ENCODE peak calls at places on chromosomes 5 and 9, in seven cellular contexts. One of them, this sample, is unnamed.

GRCh38 chr9:69502671-69503301 is 169.4 kb downstream of the APBA1 start:
- DNase-seq in transverse colon: no peak
- DNase-seq in adrenal gland: no peak
- DNase-seq in heart left ventricle: no peak
- DNase-seq in esophagus squamous epithelium: no peak
- DNase-seq in A549: no peak
- DNase-seq in IMR-90: peak
- DNase-seq in this sample: no peak

GRCh38 chr5:33425334-33425733 is 15.4 kb upstream of the TARS1 start:
- DNase-seq in esophagus squamous epithelium: no peak
- DNase-seq in adrenal gland: no peak
- DNase-seq in A549: no peak
- DNase-seq in transverse colon: no peak
- DNase-seq in IMR-90: no peak
- DNase-seq in heart left ventricle: no peak
- DNase-seq in this sample: no peak

GRCh38 chr5:6365977-6366590 is 12.3 kb downstream of the MED10 start:
- DNase-seq in adrenal gland: no peak
- DNase-seq in heart left ventricle: no peak
- DNase-seq in A549: no peak
- DNase-seq in esophagus squamous epithelium: no peak
- DNase-seq in transverse colon: no peak
- DNase-seq in IMR-90: no peak
- DNase-seq in this sample: no peak

GRCh38 chr5:151451626-151452520 is 4.5 kb downstream of the SLC36A1 start:
- DNase-seq in esophagus squamous epithelium: no peak
- DNase-seq in heart left ventricle: no peak
- DNase-seq in A549: peak
- DNase-seq in adrenal gland: no peak
- DNase-seq in IMR-90: peak
- DNase-seq in transverse colon: no peak
- DNase-seq in this sample: no peak

GRCh38 chr9:113164536-113165300 is 13.9 kb downstream of the SLC31A2 start:
- DNase-seq in esophagus squamous epithelium: no peak
- DNase-seq in IMR-90: peak
- DNase-seq in A549: no peak
- DNase-seq in adrenal gland: no peak
- DNase-seq in transverse colon: no peak
- DNase-seq in heart left ventricle: peak
- DNase-seq in this sample: no peak

GRCh38 chr5:139105621-139106071 is 92.5 kb downstream of the SIL1 start:
- DNase-seq in IMR-90: no peak
- DNase-seq in esophagus squamous epithelium: no peak
- DNase-seq in heart left ventricle: no peak
- DNase-seq in A549: no peak
- DNase-seq in adrenal gland: no peak
- DNase-seq in transverse colon: no peak
- DNase-seq in this sample: no peak

GRCh38 chr5:57642066-57642465 is 159.5 kb upstream of the ACTBL2 start:
- DNase-seq in A549: no peak
- DNase-seq in adrenal gland: no peak
- DNase-seq in transverse colon: no peak
- DNase-seq in IMR-90: no peak
- DNase-seq in heart left ventricle: no peak
- DNase-seq in esophagus squamous epithelium: no peak
- DNase-seq in this sample: no peak

GRCh38 chr9:114273461-114273881 is 49.4 kb upstream of the ORM1 start:
- DNase-seq in transverse colon: no peak
- DNase-seq in esophagus squamous epithelium: no peak
- DNase-seq in adrenal gland: no peak
- DNase-seq in IMR-90: no peak
- DNase-seq in heart left ventricle: peak
- DNase-seq in A549: no peak
- DNase-seq in this sample: peak

GRCh38 chr5:19734706-19735240 is 253.2 kb downstream of the CDH18 start:
- DNase-seq in adrenal gland: no peak
- DNase-seq in IMR-90: no peak
- DNase-seq in heart left ventricle: no peak
- DNase-seq in transverse colon: no peak
- DNase-seq in A549: no peak
- DNase-seq in esophagus squamous epithelium: no peak
- DNase-seq in this sample: no peak

GRCh38 chr9:101457003-101457402 is 21.4 kb upstream of the ALDOB start:
- DNase-seq in adrenal gland: no peak
- DNase-seq in IMR-90: no peak
- DNase-seq in heart left ventricle: no peak
- DNase-seq in esophagus squamous epithelium: no peak
- DNase-seq in transverse colon: no peak
- DNase-seq in A549: no peak
- DNase-seq in this sample: no peak

GRCh38 chr9:87896891-87897290 is 14.2 kb downstream of the SPATA31E1 start:
- DNase-seq in transverse colon: no peak
- DNase-seq in IMR-90: no peak
- DNase-seq in heart left ventricle: no peak
- DNase-seq in esophagus squamous epithelium: no peak
- DNase-seq in A549: no peak
- DNase-seq in adrenal gland: no peak
- DNase-seq in this sample: no peak

GRCh38 chr5:14726066-14726838 is 61.7 kb downstream of the OTULIN start:
- DNase-seq in heart left ventricle: peak
- DNase-seq in transverse colon: no peak
- DNase-seq in IMR-90: peak
- DNase-seq in A549: no peak
- DNase-seq in adrenal gland: no peak
- DNase-seq in esophagus squamous epithelium: no peak
- DNase-seq in this sample: no peak

GRCh38 chr5:138654281-138654867 is 79.2 kb upstream of the HSPA9 start:
- DNase-seq in heart left ventricle: no peak
- DNase-seq in adrenal gland: no peak
- DNase-seq in A549: no peak
- DNase-seq in esophagus squamous epithelium: no peak
- DNase-seq in transverse colon: no peak
- DNase-seq in IMR-90: peak
- DNase-seq in this sample: no peak

GRCh38 chr5:173268750-173269580 is 34.0 kb upstream of the NKX2-5 start:
- DNase-seq in A549: no peak
- DNase-seq in IMR-90: no peak
- DNase-seq in adrenal gland: no peak
- DNase-seq in heart left ventricle: peak
- DNase-seq in esophagus squamous epithelium: no peak
- DNase-seq in transverse colon: no peak
- DNase-seq in this sample: no peak

GRCh38 chr9:14170392-14170931 is 143.5 kb downstream of the NFIB start:
- DNase-seq in adrenal gland: no peak
- DNase-seq in heart left ventricle: no peak
- DNase-seq in esophagus squamous epithelium: no peak
- DNase-seq in A549: no peak
- DNase-seq in transverse colon: no peak
- DNase-seq in IMR-90: no peak
- DNase-seq in this sample: no peak

GRCh38 chr9:96858018-96858573 is 3.8 kb upstream of the ZNF782 start:
- DNase-seq in IMR-90: peak
- DNase-seq in esophagus squamous epithelium: no peak
- DNase-seq in A549: no peak
- DNase-seq in transverse colon: no peak
- DNase-seq in adrenal gland: no peak
- DNase-seq in heart left ventricle: no peak
- DNase-seq in this sample: no peak

GRCh38 chr5:68074048-68074632 is 141.4 kb upstream of the PIK3R1 start:
- DNase-seq in IMR-90: no peak
- DNase-seq in adrenal gland: peak
- DNase-seq in esophagus squamous epithelium: no peak
- DNase-seq in A549: no peak
- DNase-seq in transverse colon: no peak
- DNase-seq in heart left ventricle: no peak
- DNase-seq in this sample: no peak

GRCh38 chr5:79143684-79144379 is 32.2 kb downstream of the BHMT start:
- DNase-seq in transverse colon: no peak
- DNase-seq in heart left ventricle: no peak
- DNase-seq in adrenal gland: no peak
- DNase-seq in IMR-90: peak
- DNase-seq in A549: no peak
- DNase-seq in esophagus squamous epithelium: no peak
- DNase-seq in this sample: no peak

GRCh38 chr9:16044116-16044881 is 491.5 kb downstream of the CCDC171 start:
- DNase-seq in IMR-90: peak
- DNase-seq in heart left ventricle: no peak
- DNase-seq in A549: no peak
- DNase-seq in transverse colon: no peak
- DNase-seq in adrenal gland: no peak
- DNase-seq in esophagus squamous epithelium: no peak
- DNase-seq in this sample: no peak

GRCh38 chr9:127869310-127870152 is 7.9 kb downstream of the AK1 start:
- DNase-seq in transverse colon: peak
- DNase-seq in IMR-90: peak
- DNase-seq in heart left ventricle: peak
- DNase-seq in A549: peak
- DNase-seq in esophagus squamous epithelium: no peak
- DNase-seq in adrenal gland: peak
- DNase-seq in this sample: peak
- TF ChIP-seq POLR2A in transverse colon: no peak
- TF ChIP-seq POLR2A in IMR-90: peak
- TF ChIP-seq POLR2A in heart left ventricle: no peak
- TF ChIP-seq POLR2A in A549: no peak
- TF ChIP-seq POLR2A in esophagus squamous epithelium: no peak
- TF ChIP-seq POLR2A in adrenal gland: no peak
- TF ChIP-seq POLR2A in this sample: no peak

DNA sequence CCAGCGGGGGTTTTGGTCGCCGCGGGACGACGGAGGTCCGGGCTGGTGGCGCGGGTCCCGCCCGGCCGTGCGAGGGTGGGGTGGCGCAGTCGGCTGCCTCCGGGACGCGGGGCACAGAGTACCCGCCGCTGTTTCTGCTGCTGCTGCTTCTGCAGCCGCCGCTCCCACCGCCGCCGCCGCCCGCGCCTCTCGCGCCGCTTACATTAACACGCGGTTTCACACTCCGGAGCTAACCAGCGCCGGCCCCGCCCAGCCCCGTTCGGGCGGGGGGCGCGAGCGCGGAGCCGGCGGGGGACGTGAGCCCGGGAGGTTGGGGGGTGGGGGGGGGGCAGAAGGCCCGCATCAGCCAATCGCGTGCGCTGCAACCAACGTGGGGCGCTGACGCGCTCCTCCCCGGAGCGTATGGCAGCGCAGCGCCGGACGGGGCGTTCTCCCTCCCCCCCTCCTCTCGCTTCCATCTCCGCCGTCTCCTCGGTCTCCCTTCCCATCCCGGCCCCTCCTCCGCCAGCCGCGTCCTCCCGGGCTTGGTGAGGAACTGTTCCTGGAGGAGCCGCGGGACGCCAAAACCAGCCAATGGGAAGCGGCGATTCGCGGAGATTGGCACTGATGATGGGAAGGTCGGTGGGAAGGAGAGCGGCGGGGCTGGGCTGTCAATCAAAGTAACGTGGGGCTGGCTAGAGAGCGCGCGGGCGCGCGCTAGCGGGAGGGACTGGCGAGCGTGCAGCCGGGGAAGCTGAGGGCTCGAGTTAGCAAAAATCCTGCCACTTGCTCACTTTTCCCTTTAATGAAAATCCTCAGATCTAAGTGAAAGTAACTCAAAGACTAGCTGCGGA is at the start of gene TLE1:
- DNase-seq in adrenal gland: peak
- DNase-seq in A549: peak
- DNase-seq in esophagus squamous epithelium: peak
- DNase-seq in heart left ventricle: peak
- DNase-seq in IMR-90: peak
- DNase-seq in transverse colon: peak
- DNase-seq in this sample: peak
- TF ChIP-seq POLR2A in adrenal gland: peak
- TF ChIP-seq POLR2A in A549: peak
- TF ChIP-seq POLR2A in esophagus squamous epithelium: peak
- TF ChIP-seq POLR2A in heart left ventricle: peak
- TF ChIP-seq POLR2A in IMR-90: peak
- TF ChIP-seq POLR2A in transverse colon: peak
- TF ChIP-seq POLR2A in this sample: peak

GRCh38 chr5:168869615-168870227 is 290.6 kb upstream of the PANK3 start:
- DNase-seq in transverse colon: no peak
- DNase-seq in adrenal gland: no peak
- DNase-seq in A549: no peak
- DNase-seq in IMR-90: no peak
- DNase-seq in esophagus squamous epithelium: no peak
- DNase-seq in heart left ventricle: peak
- DNase-seq in this sample: no peak
- TF ChIP-seq POLR2A in transverse colon: no peak
- TF ChIP-seq POLR2A in adrenal gland: no peak
- TF ChIP-seq POLR2A in A549: no peak
- TF ChIP-seq POLR2A in IMR-90: no peak
- TF ChIP-seq POLR2A in esophagus squamous epithelium: no peak
- TF ChIP-seq POLR2A in heart left ventricle: no peak
- TF ChIP-seq POLR2A in this sample: no peak

DNA sequence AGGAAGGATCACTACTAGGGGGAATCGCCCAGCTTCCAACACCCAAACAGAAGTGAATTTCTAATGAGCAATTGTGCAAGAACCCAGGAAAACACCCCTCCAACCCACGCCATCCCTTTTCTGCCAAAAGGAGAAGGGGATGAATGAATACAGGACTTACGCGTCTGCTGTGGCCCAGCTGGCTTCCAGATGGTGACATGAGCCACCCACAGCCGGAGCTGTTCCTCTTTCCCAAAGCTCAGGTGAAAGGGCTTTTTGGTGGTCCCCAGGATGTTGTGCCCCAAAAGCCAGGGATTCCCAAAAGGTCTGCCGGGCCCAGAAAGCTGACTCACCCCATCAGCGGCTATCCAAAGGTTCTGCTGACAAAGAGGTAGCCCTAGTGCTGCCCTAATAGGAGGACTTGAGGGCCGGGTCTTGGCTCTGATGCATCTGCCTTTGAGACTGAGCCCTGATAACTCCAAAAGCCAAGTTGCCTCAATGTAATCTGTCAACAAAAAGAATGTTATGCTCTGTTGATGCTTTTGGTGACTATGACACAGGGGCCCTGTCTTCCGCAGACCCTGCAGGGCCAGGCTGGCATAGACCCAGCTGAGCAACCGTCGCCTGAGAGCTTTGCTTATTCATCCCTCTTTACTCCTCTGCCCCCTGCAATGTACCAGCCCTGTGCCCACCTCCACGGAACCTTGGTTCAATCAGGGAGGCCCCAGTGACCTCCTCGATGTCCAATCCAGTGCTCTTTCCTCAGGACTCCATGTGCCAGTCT is 14.5 kb downstream of the GSN start:
- DNase-seq in IMR-90: peak
- DNase-seq in adrenal gland: no peak
- DNase-seq in transverse colon: peak
- DNase-seq in A549: no peak
- DNase-seq in esophagus squamous epithelium: no peak
- DNase-seq in heart left ventricle: peak
- DNase-seq in this sample: peak
- TF ChIP-seq POLR2A in IMR-90: no peak
- TF ChIP-seq POLR2A in adrenal gland: no peak
- TF ChIP-seq POLR2A in transverse colon: no peak
- TF ChIP-seq POLR2A in A549: no peak
- TF ChIP-seq POLR2A in esophagus squamous epithelium: no peak
- TF ChIP-seq POLR2A in heart left ventricle: no peak
- TF ChIP-seq POLR2A in this sample: no peak

GRCh38 chr9:131276891-131277672 is 772 bp upstream of the FAM78A start:
- DNase-seq in A549: no peak
- DNase-seq in transverse colon: no peak
- DNase-seq in esophagus squamous epithelium: no peak
- DNase-seq in heart left ventricle: peak
- DNase-seq in IMR-90: no peak
- DNase-seq in adrenal gland: no peak
- DNase-seq in this sample: no peak
- TF ChIP-seq POLR2A in A549: no peak
- TF ChIP-seq POLR2A in transverse colon: no peak
- TF ChIP-seq POLR2A in esophagus squamous epithelium: no peak
- TF ChIP-seq POLR2A in heart left ventricle: no peak
- TF ChIP-seq POLR2A in IMR-90: no peak
- TF ChIP-seq POLR2A in adrenal gland: no peak
- TF ChIP-seq POLR2A in this sample: no peak

This sample was measured in breast epithelium.